ENCODE peak calls at places on chromosomes 5 and 9, in five cellular contexts. O is HepG2, Z is GM12878, F is K562, U is H1. R is an unnamed sample.
A peak's percentile ranks its signal among the peaks of the same experiment; 100 is the strongest.

GRCh38 chr5:174045470-174046025 is at the start of gene NSG2:
- DNase-seq in F (peak; percentile 79), U (peak; percentile 87), Z (peak; percentile 16), O (peak; percentile 83), R (peak; percentile 86)

GRCh38 chr9:134174073-134174449 is 9.7 kb upstream of the RNU6ATAC start:
- DNase-seq in F (no peak), U (no peak), Z (no peak), O (no peak), R (no peak)

GRCh38 chr5:123610665-123611406 is 98.9 kb downstream of the CSNK1G3 start:
- DNase-seq in Z (peak; percentile 17), O (peak; percentile 54), F (peak; percentile 59), U (no peak), R (peak; percentile 54)

GRCh38 chr9:90916147-90916734 is 114.6 kb downstream of the SYK start:
- DNase-seq in F (no peak), O (no peak), U (no peak), Z (no peak), R (no peak)

GRCh38 chr9:136372006-136372405 is 1.5 kb downstream of the CARD9 start:
- DNase-seq in O (no peak), F (no peak), U (no peak), Z (no peak), R (no peak)

GRCh38 chr5:73678322-73678740 is 52.3 kb downstream of the ARHGEF28 start:
- DNase-seq in F (no peak), U (no peak), O (peak; percentile 95), Z (no peak), R (no peak)

GRCh38 chr5:150158170-150158949 is 2.7 kb upstream of the PDGFRB start:
- DNase-seq in Z (no peak), O (no peak), U (no peak), F (no peak), R (no peak)

GRCh38 chr9:34463098-34463900 is 4.7 kb downstream of the DNAI1 start:
- DNase-seq in O (no peak), F (peak; percentile 19), U (no peak), Z (no peak), R (peak; percentile 37)

GRCh38 chr9:109901191-109901590 is 121.2 kb downstream of the PALM2AKAP2 start:
- DNase-seq in F (no peak), U (no peak), Z (no peak), O (no peak), R (no peak)

GRCh38 chr9:76297721-76298239 is 96.4 kb downstream of the RFK start:
- DNase-seq in Z (no peak), F (no peak), O (no peak), U (no peak), R (no peak)

GRCh38 chr9:129007035-129007765 is 20.9 kb downstream of the SH3GLB2 start:
- DNase-seq in Z (no peak), U (no peak), F (peak; percentile 40), O (no peak), R (no peak)

GRCh38 chr5:142508027-142508426 is 177.9 kb downstream of the FGF1 start:
- DNase-seq in F (no peak), O (no peak), Z (no peak), U (no peak), R (no peak)

GRCh38 chr9:135526730-135527571 is 5.7 kb downstream of the LCN1 start:
- DNase-seq in U (no peak), F (peak; percentile 50), O (peak; percentile 54), Z (no peak), R (no peak)

GRCh38 chr5:94021246-94021645 is 279.8 kb upstream of the POU5F2 start:
- DNase-seq in Z (no peak), F (no peak), O (peak; percentile 73), U (no peak), R (peak; percentile 84)

GRCh38 chr5:14447958-14448881 is 133.4 kb upstream of the OTULINL start:
- DNase-seq in F (no peak), O (no peak), Z (peak; percentile 28), U (no peak), R (no peak)

GRCh38 chr5:180598316-180598701 is 7.0 kb upstream of the SCGB3A1 start:
- DNase-seq in U (no peak), O (no peak), Z (no peak), F (no peak), R (no peak)

GRCh38 chr5:7991125-7991821 is 122.3 kb downstream of the MTRR start:
- DNase-seq in O (no peak), U (no peak), F (peak; percentile 75), Z (no peak), R (no peak)

GRCh38 chr5:59430066-59430702 is 463.3 kb downstream of the PDE4D start:
- DNase-seq in Z (no peak), U (no peak), F (no peak), O (no peak), R (no peak)

GRCh38 chr5:28408186-28408585 is 1369.8 kb upstream of the CDH9 start:
- DNase-seq in F (no peak), U (no peak), Z (no peak), O (no peak), R (no peak)

GRCh38 chr5:84614907-84615306 is 230.2 kb upstream of the EDIL3 start:
- DNase-seq in U (no peak), Z (no peak), F (no peak), O (no peak), R (no peak)

GRCh38 chr9:123425261-123425821 is 69.3 kb downstream of the CRB2 start:
- DNase-seq in Z (no peak), F (no peak), U (no peak), O (no peak), R (no peak)

GRCh38 chr5:67880358-67880810 is 335.2 kb upstream of the PIK3R1 start:
- DNase-seq in U (no peak), O (no peak), F (no peak), Z (no peak), R (no peak)

GRCh38 chr5:83401775-83402174 is 69.8 kb upstream of the VCAN start:
- DNase-seq in O (no peak), Z (no peak), F (no peak), U (no peak), R (no peak)

GRCh38 chr5:35233601-35234000 is 3.3 kb upstream of the PRLR start:
- DNase-seq in Z (no peak), O (no peak), F (peak; percentile 28), U (no peak), R (no peak)

GRCh38 chr5:82298668-82299067 is 20.5 kb upstream of the RPS23 start:
- DNase-seq in Z (no peak), F (no peak), O (no peak), U (no peak), R (no peak)

GRCh38 chr5:57735754-57736153 is 253.1 kb upstream of the ACTBL2 start:
- DNase-seq in Z (no peak), O (peak; percentile 14), F (no peak), U (no peak), R (peak; percentile 48)

GRCh38 chr5:98053170-98053569 is 720.3 kb upstream of the RGMB start:
- DNase-seq in U (no peak), Z (no peak), F (no peak), O (no peak), R (no peak)

GRCh38 chr5:9479361-9479760 is 66.5 kb downstream of the SEMA5A start:
- DNase-seq in Z (no peak), O (no peak), U (no peak), F (no peak), R (no peak)

GRCh38 chr5:4563400-4563799 is 576.7 kb upstream of the ADAMTS16 start:
- DNase-seq in Z (no peak), F (peak; percentile 7), O (no peak), U (peak; percentile 25), R (no peak)

GRCh38 chr9:126312584-126313551 is 13.8 kb upstream of the MVB12B start:
- DNase-seq in O (peak; percentile 57), U (no peak), F (no peak), Z (no peak), R (no peak)

GRCh38 chr9:126304946-126305370 is 21.7 kb upstream of the MVB12B start:
- DNase-seq in Z (no peak), O (no peak), U (no peak), F (no peak), R (no peak)

GRCh38 chr9:126307306-126308061 is 19.1 kb upstream of the MVB12B start:
- DNase-seq in Z (no peak), U (no peak), O (no peak), F (no peak), R (no peak)

GRCh38 chr9:126306071-126306647 is 20.5 kb upstream of the MVB12B start:
- DNase-seq in F (no peak), O (no peak), Z (no peak), U (no peak), R (no peak)

DNA sequence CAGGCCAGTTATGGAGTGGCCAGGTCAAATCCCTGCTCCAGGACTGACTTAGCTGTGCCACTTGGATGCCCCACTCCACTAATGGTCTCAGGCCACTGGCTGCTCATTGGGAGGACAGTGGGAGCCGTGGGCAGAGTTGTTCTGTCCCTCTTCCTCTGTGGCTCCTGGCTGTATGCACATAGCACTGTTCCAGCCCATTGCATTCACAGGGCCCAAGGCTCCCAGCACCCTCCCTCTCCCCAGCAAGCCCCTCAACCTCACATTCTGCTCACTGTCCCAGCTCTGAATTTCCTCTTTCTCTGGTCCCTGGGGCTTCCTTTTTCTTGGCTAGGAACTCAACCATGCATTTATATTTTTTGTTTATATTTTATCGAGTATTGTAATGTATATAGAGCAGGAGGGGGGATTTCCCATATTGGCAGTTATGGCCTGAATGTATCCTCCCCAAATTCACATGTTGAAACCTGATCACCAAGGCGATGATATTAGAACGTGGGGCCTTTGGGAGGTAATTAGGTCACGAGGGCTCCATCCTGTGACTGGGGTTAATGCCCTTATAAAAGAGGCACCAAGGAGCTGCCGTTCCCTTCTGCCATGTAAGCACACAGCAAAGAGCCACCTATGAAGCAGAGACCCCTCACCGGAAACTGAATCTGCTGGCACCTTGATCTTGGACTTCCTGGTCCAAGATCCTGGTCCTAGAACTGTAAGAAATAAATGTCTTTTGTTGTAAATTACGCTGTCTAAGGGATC is 17.0 kb upstream of the MVB12B start:
- DNase-seq in F (no peak), O (no peak), U (no peak), Z (no peak), R (no peak)
- TF ChIP-seq YY1 in F (no peak), O (no peak), U (no peak), Z (no peak), R (no peak)

GRCh38 chr5:23717486-23717885 is 210.1 kb downstream of the PRDM9 start:
- DNase-seq in U (no peak), Z (no peak), F (no peak), O (no peak), R (no peak)
- H3K4me3 ChIP-seq in U (no peak overlapping the region), Z (no peak overlapping the region), F (no peak overlapping the region), O (no peak overlapping the region), R (no peak overlapping the region)

GRCh38 chr9:127892831-127893230 is 6.6 kb downstream of the ST6GALNAC6 start:
- DNase-seq in Z (no peak), U (no peak), F (no peak), O (no peak), R (no peak)

GRCh38 chr9:127896395-127897193 is 2.8 kb downstream of the ST6GALNAC6 start:
- DNase-seq in F (no peak), O (no peak), U (no peak), Z (no peak), R (no peak)

GRCh38 chr9:127890053-127890452 is 9.3 kb downstream of the ST6GALNAC6 start:
- DNase-seq in Z (no peak), O (no peak), F (no peak), U (no peak), R (no peak)

GRCh38 chr9:127895811-127896210 is 3.6 kb downstream of the ST6GALNAC6 start:
- DNase-seq in F (no peak), O (no peak), U (no peak), Z (no peak), R (no peak)

GRCh38 chr9:127893392-127893791 is 6.0 kb downstream of the ST6GALNAC6 start:
- DNase-seq in O (no peak), F (no peak), U (no peak), Z (no peak), R (no peak)
- H3K36me3 ChIP-seq in O (peaks cover 61% of the 10 kb centered on the region), F (peaks cover 77% of the 10 kb centered on the region), U (peaks cover 33% of the 10 kb centered on the region), Z (peaks cover 16% of the 10 kb centered on the region), R (peaks cover 24% of the 10 kb centered on the region)

GRCh38 chr5:65525726-65526125 is 37.2 kb downstream of the CENPK start:
- DNase-seq in Z (no peak), O (no peak), U (no peak), F (no peak), R (no peak)
- TF ChIP-seq YY1 in Z (no peak), O (no peak), U (no peak), F (no peak), R (no peak)